ENCODE peak calls at places on chromosomes 3 and 15, in four cellular contexts. Q is endodermal cell, A is A549, N is AG04450. W is an unnamed sample.

GRCh38 chr3:9767418-9767817 is 2.3 kb downstream of the CAMK1 start:
- DNase-seq in Q (no peak), A (no peak), N (no peak), W (no peak)

GRCh38 chr3:46114324-46114988 is 87.2 kb upstream of the XCR1 start:
- DNase-seq in Q (no peak), A (peak; percentile 33), N (no peak), W (no peak)

GRCh38 chr3:63462732-63463131 is 184.6 kb downstream of the SYNPR start:
- DNase-seq in Q (no peak), A (no peak), N (no peak), W (no peak)

GRCh38 chr15:25185156-25185710 is 230.4 kb downstream of the SNRPN start:
- DNase-seq in Q (peak; percentile 20), A (no peak), N (no peak), W (no peak)

GRCh38 chr3:98726084-98726483 is 37.1 kb upstream of the ST3GAL6 start:
- DNase-seq in Q (no peak), A (no peak), N (peak; percentile 29), W (no peak)

GRCh38 chr3:8712045-8712870 is 21.3 kb upstream of the CAV3 start:
- DNase-seq in Q (no peak), A (no peak), N (no peak), W (no peak)

GRCh38 chr3:97821810-97822775 is at the start of gene CRYBG3:
- DNase-seq in Q (peak; percentile 89), A (peak; percentile 73), N (peak; percentile 27), W (peak; percentile 81)

GRCh38 chr3:56452085-56452484 is 16.2 kb downstream of the ERC2 start:
- DNase-seq in Q (no peak), A (no peak), N (no peak), W (no peak)

GRCh38 chr3:12470111-12470510 is 14.2 kb upstream of the TSEN2 start:
- DNase-seq in Q (no peak), A (peak; percentile 33), N (no peak), W (no peak)

GRCh38 chr3:63809607-63810006 is 9.5 kb upstream of the C3orf49 start:
- DNase-seq in Q (no peak), A (no peak), N (no peak), W (no peak)

GRCh38 chr3:174243194-174243593 is 615.9 kb upstream of the NAALADL2 start:
- DNase-seq in Q (no peak), A (no peak), N (no peak), W (no peak)

GRCh38 chr3:137103739-137104138 is 146.0 kb downstream of the IL20RB start:
- DNase-seq in Q (no peak), A (no peak), N (no peak), W (no peak)

GRCh38 chr15:32091505-32092380 is 61.4 kb downstream of the CHRNA7 start:
- DNase-seq in Q (no peak), A (no peak), N (no peak), W (no peak)

GRCh38 chr3:61378321-61378720 is 127.1 kb upstream of the FHIT start:
- DNase-seq in Q (no peak), A (no peak), N (no peak), W (no peak)

GRCh38 chr3:72891053-72891855 is 3.4 kb downstream of the GXYLT2 start:
- DNase-seq in Q (no peak), A (no peak), N (peak; percentile 100), W (no peak)

GRCh38 chr15:100681335-100681746 is 79.0 kb downstream of the ASB7 start:
- DNase-seq in Q (no peak), A (no peak), N (no peak), W (no peak)

GRCh38 chr3:65483475-65483874 is 555.2 kb downstream of the MAGI1 start:
- DNase-seq in Q (peak; percentile 68), A (no peak), N (no peak), W (no peak)

GRCh38 chr15:33724321-33725036 is 243.8 kb upstream of the CHRM5 start:
- DNase-seq in Q (no peak), A (no peak), N (no peak), W (no peak)

GRCh38 chr3:169628567-169628966 is 34.9 kb downstream of the MECOM start:
- DNase-seq in Q (no peak), A (no peak), N (no peak), W (no peak)

GRCh38 chr3:126911162-126912026 is 71.5 kb upstream of the PLXNA1 start:
- DNase-seq in Q (peak; percentile 66), A (peak; percentile 79), N (no peak), W (peak; percentile 20)

GRCh38 chr3:127074900-127075360 is 92.0 kb downstream of the PLXNA1 start:
- DNase-seq in Q (peak; percentile 61), A (no peak), N (no peak), W (no peak)

GRCh38 chr3:62954579-62954978 is 79.4 kb upstream of the CADPS start:
- DNase-seq in Q (no peak), A (no peak), N (no peak), W (no peak)

GRCh38 chr3:107892960-107893359 is 197.9 kb downstream of the CD47 start:
- DNase-seq in Q (no peak), A (no peak), N (no peak), W (no peak)

GRCh38 chr3:58025824-58026579 is 17.8 kb downstream of the FLNB start:
- DNase-seq in Q (no peak), A (peak; percentile 47), N (no peak), W (no peak)

GRCh38 chr15:94857466-94857865 is 626.1 kb downstream of the MCTP2 start:
- DNase-seq in Q (no peak), A (no peak), N (no peak), W (no peak)

GRCh38 chr3:154967090-154967489 is 113.0 kb upstream of the MME start:
- DNase-seq in Q (no peak), A (no peak), N (no peak), W (no peak)

GRCh38 chr15:45919806-45920205 is 285.0 kb downstream of the SQOR start:
- DNase-seq in Q (no peak), A (peak; percentile 72), N (no peak), W (no peak)

GRCh38 chr15:58057559-58057958 is 8.0 kb downstream of the ALDH1A2 start:
- DNase-seq in Q (no peak), A (no peak), N (no peak), W (no peak)

GRCh38 chr15:88695595-88696186 is 56.9 kb downstream of the ISG20 start:
- DNase-seq in Q (no peak), A (no peak), N (no peak), W (no peak)

GRCh38 chr3:99248913-99249312 is 347.4 kb upstream of the DCBLD2 start:
- DNase-seq in Q (no peak), A (no peak), N (no peak), W (no peak)

GRCh38 chr15:99423186-99424130 is 142.3 kb upstream of the MEF2A start:
- DNase-seq in Q (no peak), A (no peak), N (no peak), W (no peak)

GRCh38 chr3:101721650-101721917 is 2.8 kb upstream of the CEP97 start:
- DNase-seq in Q (no peak), A (no peak), N (no peak), W (no peak)

GRCh38 chr3:15899438-15899837 is 101.7 kb upstream of the ANKRD28 start:
- DNase-seq in Q (peak; percentile 57), A (peak; percentile 32), N (peak; percentile 26), W (no peak)

GRCh38 chr15:25858952-25859760 is 4.0 kb downstream of the ATP10A start:
- DNase-seq in Q (no peak), A (no peak), N (no peak), W (no peak)

GRCh38 chr3:52696830-52697621 is 8.6 kb downstream of the GLT8D1 start:
- DNase-seq in Q (no peak), A (no peak), N (no peak), W (no peak)
- H3K27ac ChIP-seq in Q (no peak overlapping the region), A (no peak overlapping the region), N (no peak overlapping the region), W (peak overlapping the region; percentile 37)

DNA sequence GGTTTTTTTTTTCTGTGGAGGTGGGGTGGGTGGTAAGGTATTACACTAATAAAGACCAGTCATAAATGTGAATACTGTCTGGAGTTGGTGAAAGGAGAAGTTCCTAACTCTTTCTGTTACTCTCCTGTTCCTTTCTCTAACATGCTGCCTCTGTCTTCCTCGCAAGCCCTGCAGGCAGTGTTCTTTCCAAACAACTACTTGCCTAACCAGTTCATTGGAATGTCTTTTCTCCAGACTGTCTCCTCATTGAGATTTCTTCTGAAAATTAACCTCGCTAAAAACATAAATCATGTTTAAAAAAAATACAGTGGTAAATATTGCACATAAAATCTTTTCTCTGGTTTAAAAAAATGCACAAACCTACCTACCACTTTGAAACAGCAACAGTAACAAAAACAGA is 135.2 kb downstream of the TP63 start:
- DNase-seq in Q (no peak), A (no peak), N (no peak), W (no peak)
- H3K27ac ChIP-seq in Q (no peak overlapping the region), A (peak overlapping the region; percentile 15), N (no peak overlapping the region), W (no peak overlapping the region)

GRCh38 chr15:86064326-86064725 is 15.3 kb upstream of the AGBL1 start:
- DNase-seq in Q (no peak), A (no peak), N (no peak), W (no peak)
- H3K27ac ChIP-seq in Q (no peak overlapping the region), A (no peak overlapping the region), N (no peak overlapping the region), W (no peak overlapping the region)

GRCh38 chr15:28086175-28086703 is 12.9 kb downstream of the OCA2 start:
- DNase-seq in Q (peak; percentile 87), A (peak; percentile 70), N (peak; percentile 16), W (peak; percentile 31)
- H3K27ac ChIP-seq in Q (no peak overlapping the region), A (no peak overlapping the region), N (no peak overlapping the region), W (no peak overlapping the region)

DNA sequence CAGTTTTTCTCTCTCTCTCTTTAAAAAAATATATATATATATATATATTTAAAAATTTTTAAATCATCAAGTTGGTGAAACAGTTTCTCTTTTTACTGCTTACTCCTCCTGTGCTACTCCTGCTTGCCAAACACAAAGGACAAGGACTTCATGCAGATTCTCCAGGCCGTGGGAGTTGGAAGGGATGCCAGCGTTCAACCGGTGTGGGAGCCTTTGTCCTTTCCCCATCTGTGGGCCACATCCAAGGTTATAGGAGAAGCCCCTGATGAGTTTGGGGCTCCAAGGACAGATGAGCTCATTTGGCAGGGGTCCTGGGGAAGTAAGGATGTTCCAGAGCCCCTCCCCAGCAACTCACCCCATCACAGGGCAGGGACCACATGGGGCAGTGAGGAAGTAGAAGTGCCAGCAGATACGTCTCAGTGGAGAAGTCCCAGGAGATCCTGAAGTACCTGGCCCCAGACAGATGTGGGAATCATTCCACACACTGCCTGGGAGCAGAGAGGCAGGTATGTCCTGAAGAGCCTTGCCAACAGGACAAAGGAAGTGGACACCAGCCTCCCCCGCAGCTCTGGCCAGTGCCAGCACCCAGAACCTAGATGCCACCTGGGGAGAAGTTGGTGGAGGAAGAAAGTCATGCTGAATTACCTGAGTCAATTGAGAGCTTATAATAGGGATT is 36.6 kb downstream of the CCK start:
- DNase-seq in Q (peak; percentile 61), A (no peak), N (no peak), W (no peak)
- H3K27ac ChIP-seq in Q (no peak overlapping the region), A (no peak overlapping the region), N (no peak overlapping the region), W (no peak overlapping the region)

GRCh38 chr15:55387027-55387426 is 21.1 kb downstream of the CCPG1 start:
- DNase-seq in Q (no peak), A (no peak), N (no peak), W (no peak)

GRCh38 chr15:55383687-55384086 is 24.5 kb downstream of the CCPG1 start:
- DNase-seq in Q (no peak), A (no peak), N (no peak), W (no peak)

GRCh38 chr15:55394694-55395093 is 13.5 kb downstream of the CCPG1 start:
- DNase-seq in Q (no peak), A (no peak), N (no peak), W (no peak)

GRCh38 chr15:55389276-55389631 is 18.9 kb downstream of the CCPG1 start:
- DNase-seq in Q (no peak), A (peak; percentile 31), N (no peak), W (no peak)
- H3K27ac ChIP-seq in Q (no peak overlapping the region), A (peak overlapping the region; percentile 25), N (no peak overlapping the region), W (peak overlapping the region; percentile 8)

GRCh38 chr15:67024322-67024997 is 40.9 kb upstream of the SMAD3 start:
- DNase-seq in Q (no peak), A (peak; percentile 88), N (peak; percentile 92), W (no peak)
- H3K27ac ChIP-seq in Q (no peak overlapping the region), A (peak overlapping the region; percentile 75), N (peak overlapping the region; percentile 92), W (no peak overlapping the region)

W was measured in naive thymus-derived CD4-positive, alpha-beta T cell.